ENCODE peak calls at places on chromosomes 16 and 17, in four cellular contexts. One of them, this sample, is unnamed.

GRCh38 chr17:60269417-60269816 is 119.6 kb downstream of the CA4 start:
- DNase-seq in NCI-H1417: no peak
- DNase-seq in stimulated activated CD8-positive, alpha-beta memory T cell treated with anti-CD3 and anti-CD28 coated beads, Interleukin-7, amount 100 ng/mL, for 4 hours: no peak
- DNase-seq in NCI-H748 treated with DMSO at 0.1 percent for 48 hours: no peak
- DNase-seq in this sample: no peak

GRCh38 chr16:27169511-27170071 is 33.7 kb upstream of the KDM8 start:
- DNase-seq in NCI-H1417: no peak
- DNase-seq in stimulated activated CD8-positive, alpha-beta memory T cell treated with anti-CD3 and anti-CD28 coated beads, Interleukin-7, amount 100 ng/mL, for 4 hours: peak
- DNase-seq in NCI-H748 treated with DMSO at 0.1 percent for 48 hours: peak
- DNase-seq in this sample: peak

GRCh38 chr16:12092347-12092882 is 115.9 kb downstream of the SNX29 start:
- DNase-seq in NCI-H1417: peak
- DNase-seq in stimulated activated CD8-positive, alpha-beta memory T cell treated with anti-CD3 and anti-CD28 coated beads, Interleukin-7, amount 100 ng/mL, for 4 hours: no peak
- DNase-seq in NCI-H748 treated with DMSO at 0.1 percent for 48 hours: no peak
- DNase-seq in this sample: no peak

GRCh38 chr17:488993-489757 is 136.6 kb upstream of the RPH3AL start:
- DNase-seq in NCI-H1417: no peak
- DNase-seq in stimulated activated CD8-positive, alpha-beta memory T cell treated with anti-CD3 and anti-CD28 coated beads, Interleukin-7, amount 100 ng/mL, for 4 hours: no peak
- DNase-seq in NCI-H748 treated with DMSO at 0.1 percent for 48 hours: no peak
- DNase-seq in this sample: no peak

GRCh38 chr17:76923491-76923890 is 55.3 kb downstream of the MGAT5B start:
- DNase-seq in NCI-H1417: no peak
- DNase-seq in stimulated activated CD8-positive, alpha-beta memory T cell treated with anti-CD3 and anti-CD28 coated beads, Interleukin-7, amount 100 ng/mL, for 4 hours: no peak
- DNase-seq in NCI-H748 treated with DMSO at 0.1 percent for 48 hours: no peak
- DNase-seq in this sample: no peak

GRCh38 chr16:83068686-83069085 is 441.9 kb downstream of the CDH13 start:
- DNase-seq in NCI-H1417: no peak
- DNase-seq in stimulated activated CD8-positive, alpha-beta memory T cell treated with anti-CD3 and anti-CD28 coated beads, Interleukin-7, amount 100 ng/mL, for 4 hours: no peak
- DNase-seq in NCI-H748 treated with DMSO at 0.1 percent for 48 hours: no peak
- DNase-seq in this sample: peak

GRCh38 chr16:1668612-1669319 is 9.3 kb upstream of the JPT2 start:
- DNase-seq in NCI-H1417: no peak
- DNase-seq in stimulated activated CD8-positive, alpha-beta memory T cell treated with anti-CD3 and anti-CD28 coated beads, Interleukin-7, amount 100 ng/mL, for 4 hours: no peak
- DNase-seq in NCI-H748 treated with DMSO at 0.1 percent for 48 hours: no peak
- DNase-seq in this sample: no peak

GRCh38 chr16:8887952-8888560 is 5.9 kb downstream of the LITAFD start:
- DNase-seq in NCI-H1417: no peak
- DNase-seq in stimulated activated CD8-positive, alpha-beta memory T cell treated with anti-CD3 and anti-CD28 coated beads, Interleukin-7, amount 100 ng/mL, for 4 hours: no peak
- DNase-seq in NCI-H748 treated with DMSO at 0.1 percent for 48 hours: no peak
- DNase-seq in this sample: no peak

GRCh38 chr17:76498886-76499667 is 2.1 kb downstream of the RHBDF2 start:
- DNase-seq in NCI-H1417: no peak
- DNase-seq in stimulated activated CD8-positive, alpha-beta memory T cell treated with anti-CD3 and anti-CD28 coated beads, Interleukin-7, amount 100 ng/mL, for 4 hours: no peak
- DNase-seq in NCI-H748 treated with DMSO at 0.1 percent for 48 hours: no peak
- DNase-seq in this sample: no peak

GRCh38 chr17:77444653-77445029 is 303.9 kb downstream of the SEC14L1 start:
- DNase-seq in NCI-H1417: no peak
- DNase-seq in stimulated activated CD8-positive, alpha-beta memory T cell treated with anti-CD3 and anti-CD28 coated beads, Interleukin-7, amount 100 ng/mL, for 4 hours: no peak
- DNase-seq in NCI-H748 treated with DMSO at 0.1 percent for 48 hours: no peak
- DNase-seq in this sample: no peak

GRCh38 chr17:77501751-77502625 is 361.2 kb downstream of the SEC14L1 start:
- DNase-seq in NCI-H1417: no peak
- DNase-seq in stimulated activated CD8-positive, alpha-beta memory T cell treated with anti-CD3 and anti-CD28 coated beads, Interleukin-7, amount 100 ng/mL, for 4 hours: no peak
- DNase-seq in NCI-H748 treated with DMSO at 0.1 percent for 48 hours: no peak
- DNase-seq in this sample: no peak

GRCh38 chr17:1031711-1032110 is 34.8 kb downstream of the TIMM22 start:
- DNase-seq in NCI-H1417: no peak
- DNase-seq in stimulated activated CD8-positive, alpha-beta memory T cell treated with anti-CD3 and anti-CD28 coated beads, Interleukin-7, amount 100 ng/mL, for 4 hours: no peak
- DNase-seq in NCI-H748 treated with DMSO at 0.1 percent for 48 hours: no peak
- DNase-seq in this sample: no peak

GRCh38 chr17:81480140-81480917 is 32.3 kb downstream of the ACTG1 start:
- DNase-seq in NCI-H1417: no peak
- DNase-seq in stimulated activated CD8-positive, alpha-beta memory T cell treated with anti-CD3 and anti-CD28 coated beads, Interleukin-7, amount 100 ng/mL, for 4 hours: no peak
- DNase-seq in NCI-H748 treated with DMSO at 0.1 percent for 48 hours: no peak
- DNase-seq in this sample: no peak

GRCh38 chr17:4469552-4469951 is 29.1 kb upstream of the SPNS2 start:
- DNase-seq in NCI-H1417: no peak
- DNase-seq in stimulated activated CD8-positive, alpha-beta memory T cell treated with anti-CD3 and anti-CD28 coated beads, Interleukin-7, amount 100 ng/mL, for 4 hours: no peak
- DNase-seq in NCI-H748 treated with DMSO at 0.1 percent for 48 hours: no peak
- DNase-seq in this sample: no peak

GRCh38 chr17:72832306-72832705 is 260.2 kb downstream of the SLC39A11 start:
- DNase-seq in NCI-H1417: no peak
- DNase-seq in stimulated activated CD8-positive, alpha-beta memory T cell treated with anti-CD3 and anti-CD28 coated beads, Interleukin-7, amount 100 ng/mL, for 4 hours: no peak
- DNase-seq in NCI-H748 treated with DMSO at 0.1 percent for 48 hours: no peak
- DNase-seq in this sample: no peak

GRCh38 chr16:51048544-51048943 is 102.5 kb downstream of the SALL1 start:
- DNase-seq in NCI-H1417: no peak
- DNase-seq in stimulated activated CD8-positive, alpha-beta memory T cell treated with anti-CD3 and anti-CD28 coated beads, Interleukin-7, amount 100 ng/mL, for 4 hours: no peak
- DNase-seq in NCI-H748 treated with DMSO at 0.1 percent for 48 hours: no peak
- DNase-seq in this sample: no peak

GRCh38 chr17:48037036-48037881 is at the start of gene COPZ2:
- DNase-seq in NCI-H1417: no peak
- DNase-seq in stimulated activated CD8-positive, alpha-beta memory T cell treated with anti-CD3 and anti-CD28 coated beads, Interleukin-7, amount 100 ng/mL, for 4 hours: no peak
- DNase-seq in NCI-H748 treated with DMSO at 0.1 percent for 48 hours: no peak
- DNase-seq in this sample: no peak